ENCODE peak calls at places on chromosomes 6 and 20, in ten cellular contexts. G is cerebellar cortex; Z is COLO829; H is H7; U is NCI-H1092; E is effector memory CD8-positive, alpha-beta T cell; C is RWPE1; K is choroid plexus epithelial cell; P is putamen; Q is kidney glomerular epithelial cell. B is an unnamed sample.

GRCh38 chr6:27478706-27479318 is 5.9 kb upstream of the ZNF184 start:
- DNase-seq in G (peak; percentile 95), Z (peak; percentile 93), H (peak; percentile 44), U (peak; percentile 62), E (peak; percentile 94), C (peak; percentile 61), K (peak; percentile 96), P (peak; percentile 92), Q (peak; percentile 86), B (peak; percentile 92)

GRCh38 chr20:47432251-47433210 is 69.2 kb upstream of the NCOA3 start:
- DNase-seq in G (no peak), Z (no peak), H (no peak), U (no peak), E (no peak), C (peak; percentile 83), K (no peak), P (no peak), Q (no peak), B (peak; percentile 79)

GRCh38 chr6:72724545-72724944 is 102.7 kb downstream of the KCNQ5 start:
- DNase-seq in G (no peak), Z (peak; percentile 42), H (no peak), U (no peak), E (no peak), C (no peak), K (no peak), P (no peak), Q (peak; percentile 56), B (no peak)

GRCh38 chr6:74605942-74606341 is 599.9 kb downstream of the COL12A1 start:
- DNase-seq in G (no peak), Z (no peak), H (no peak), U (no peak), E (no peak), C (no peak), K (no peak), P (no peak), Q (no peak), B (no peak)

GRCh38 chr6:25038992-25039391 is 103.2 kb upstream of the RIPOR2 start:
- DNase-seq in G (no peak), Z (no peak), H (no peak), U (no peak), E (no peak), C (no peak), K (no peak), P (no peak), Q (no peak), B (no peak)

GRCh38 chr6:89023591-89024441 is 56.7 kb upstream of the PNRC1 start:
- DNase-seq in G (peak; percentile 38), Z (no peak), H (no peak), U (no peak), E (no peak), C (peak; percentile 17), K (no peak), P (no peak), Q (peak; percentile 21), B (no peak)

GRCh38 chr20:57071283-57071701 is 195.1 kb downstream of the BMP7 start:
- DNase-seq in G (no peak), Z (no peak), H (peak; percentile 81), U (no peak), E (no peak), C (peak; percentile 45), K (no peak), P (no peak), Q (no peak), B (peak; percentile 10)

GRCh38 chr6:7827142-7827541 is 83.4 kb downstream of the TXNDC5 start:
- DNase-seq in G (no peak), Z (peak; percentile 34), H (no peak), U (no peak), E (no peak), C (no peak), K (peak; percentile 53), P (no peak), Q (peak; percentile 27), B (no peak)

GRCh38 chr6:15656145-15656544 is 6.7 kb downstream of the DTNBP1 start:
- DNase-seq in G (no peak), Z (no peak), H (no peak), U (no peak), E (no peak), C (no peak), K (no peak), P (no peak), Q (no peak), B (no peak)

GRCh38 chr20:62252342-62252966 is 14.1 kb downstream of the OSBPL2 start:
- DNase-seq in G (no peak), Z (no peak), H (no peak), U (no peak), E (no peak), C (peak; percentile 59), K (peak; percentile 20), P (no peak), Q (peak; percentile 3), B (no peak)

GRCh38 chr20:61370841-61371303 is 118.8 kb downstream of the CDH4 start:
- DNase-seq in G (peak; percentile 9), Z (no peak), H (no peak), U (no peak), E (no peak), C (no peak), K (no peak), P (peak; percentile 47), Q (no peak), B (no peak)

GRCh38 chr6:109304284-109305015 is 77.8 kb downstream of the CD164 start:
- DNase-seq in G (no peak), Z (no peak), H (no peak), U (no peak), E (no peak), C (no peak), K (no peak), P (no peak), Q (no peak), B (no peak)

GRCh38 chr6:47852727-47853126 is 70.9 kb downstream of the OPN5 start:
- DNase-seq in G (no peak), Z (peak; percentile 8), H (no peak), U (no peak), E (no peak), C (peak; percentile 12), K (no peak), P (no peak), Q (no peak), B (no peak)

GRCh38 chr6:105746539-105746938 is 339.6 kb upstream of the PRDM1 start:
- DNase-seq in G (no peak), Z (no peak), H (no peak), U (no peak), E (no peak), C (no peak), K (no peak), P (no peak), Q (no peak), B (no peak)

GRCh38 chr6:10361428-10361827 is 53.4 kb downstream of the TFAP2A start:
- DNase-seq in G (no peak), Z (no peak), H (no peak), U (no peak), E (no peak), C (no peak), K (no peak), P (no peak), Q (no peak), B (no peak)

GRCh38 chr6:13427838-13428527 is 59.4 kb downstream of the GFOD1 start:
- DNase-seq in G (no peak), Z (no peak), H (peak; percentile 55), U (no peak), E (peak; percentile 68), C (no peak), K (no peak), P (no peak), Q (no peak), B (no peak)

GRCh38 chr6:4281341-4282293 is 146.2 kb upstream of the ECI2 start:
- DNase-seq in G (peak; percentile 72), Z (no peak), H (peak; percentile 82), U (peak; percentile 14), E (no peak), C (peak; percentile 81), K (peak; percentile 62), P (peak; percentile 55), Q (peak; percentile 65), B (peak; percentile 76)

GRCh38 chr20:47392015-47392720 is 35.7 kb upstream of the ZMYND8 start:
- DNase-seq in G (no peak), Z (peak; percentile 93), H (no peak), U (no peak), E (no peak), C (peak; percentile 95), K (peak; percentile 94), P (no peak), Q (no peak), B (no peak)

GRCh38 chr6:109033655-109034054 is 61.0 kb downstream of the SESN1 start:
- DNase-seq in G (no peak), Z (no peak), H (no peak), U (no peak), E (no peak), C (no peak), K (no peak), P (no peak), Q (no peak), B (no peak)

GRCh38 chr6:154732824-154733609 is at the start of gene SCAF8:
- DNase-seq in G (peak; percentile 73), Z (peak; percentile 46), H (peak; percentile 93), U (peak; percentile 66), E (peak; percentile 89), C (peak; percentile 72), K (peak; percentile 82), P (peak; percentile 86), Q (peak; percentile 70), B (peak; percentile 92)

GRCh38 chr20:51876511-51876910 is 74.2 kb upstream of the SALL4 start:
- DNase-seq in G (no peak), Z (no peak), H (no peak), U (no peak), E (no peak), C (no peak), K (no peak), P (no peak), Q (no peak), B (no peak)

GRCh38 chr6:88952065-88952704 is 11.2 kb downstream of the RNGTT start:
- DNase-seq in G (no peak), Z (no peak), H (no peak), U (no peak), E (no peak), C (no peak), K (peak; percentile 42), P (no peak), Q (no peak), B (no peak)

GRCh38 chr6:158036261-158036660 is 54.6 kb downstream of the SYNJ2 start:
- DNase-seq in G (no peak), Z (no peak), H (no peak), U (no peak), E (no peak), C (no peak), K (no peak), P (no peak), Q (no peak), B (no peak)

GRCh38 chr20:31677553-31678260 is 40.0 kb downstream of the COX4I2 start:
- DNase-seq in G (no peak), Z (no peak), H (no peak), U (no peak), E (no peak), C (no peak), K (no peak), P (no peak), Q (no peak), B (no peak)

GRCh38 chr20:41664584-41664983 is 46.4 kb upstream of the CHD6 start:
- DNase-seq in G (peak; percentile 7), Z (peak; percentile 42), H (peak; percentile 33), U (no peak), E (no peak), C (peak; percentile 41), K (peak; percentile 18), P (peak; percentile 10), Q (no peak), B (no peak)

GRCh38 chr6:26412954-26413353 is 10.9 kb downstream of the BTN3A1 start:
- DNase-seq in G (no peak), Z (no peak), H (no peak), U (no peak), E (no peak), C (no peak), K (no peak), P (no peak), Q (no peak), B (no peak)

GRCh38 chr6:168634928-168635327 is 193.9 kb downstream of the SMOC2 start:
- DNase-seq in G (no peak), Z (no peak), H (no peak), U (no peak), E (no peak), C (no peak), K (no peak), P (no peak), Q (no peak), B (no peak)

GRCh38 chr6:118709859-118710350 is 58.5 kb upstream of the CEP85L start:
- DNase-seq in G (no peak), Z (peak; percentile 64), H (no peak), U (no peak), E (peak; percentile 63), C (peak; percentile 3), K (peak; percentile 83), P (no peak), Q (peak; percentile 90), B (no peak)

B was measured in upper lobe of right lung.